ENCODE peak calls at places on chromosomes 3 and 15, in five cellular contexts. W is H1, V is heart left ventricle, N is tibial nerve, I is IMR-90. X is an unnamed sample.

GRCh38 chr15:100171411-100171810 is 170.4 kb downstream of the ADAMTS17 start:
- DNase-seq in V (no peak), N (no peak), I (no peak), W (no peak), X (no peak)

GRCh38 chr15:94105760-94106159 is 125.6 kb upstream of the MCTP2 start:
- DNase-seq in I (no peak), W (no peak), N (no peak), V (no peak), X (peak; percentile 50)

GRCh38 chr3:120196812-120197211 is 88.2 kb downstream of the GPR156 start:
- DNase-seq in W (no peak), N (no peak), I (no peak), V (no peak), X (no peak)

GRCh38 chr15:59292393-59292792 is 80.3 kb downstream of the MYO1E start:
- DNase-seq in I (peak; percentile 51), N (no peak), W (no peak), V (no peak), X (no peak)

GRCh38 chr15:73371812-73372211 is 3.1 kb upstream of the HCN4 start:
- DNase-seq in V (no peak), N (no peak), W (no peak), I (no peak), X (no peak)

GRCh38 chr3:71713041-71713440 is 12.2 kb downstream of the EIF4E3 start:
- DNase-seq in I (no peak), V (no peak), N (no peak), W (no peak), X (no peak)

GRCh38 chr3:123540285-123540684 is 44.6 kb downstream of the HACD2 start:
- DNase-seq in V (no peak), N (no peak), W (no peak), I (peak; percentile 29), X (no peak)

GRCh38 chr15:50259276-50259675 is 6.2 kb downstream of the HDC start:
- DNase-seq in N (no peak), I (no peak), W (peak; percentile 20), V (no peak), X (peak; percentile 55)

GRCh38 chr15:51443282-51443914 is 101.9 kb downstream of the GLDN start:
- DNase-seq in I (no peak), V (no peak), N (no peak), W (no peak), X (no peak)

GRCh38 chr15:52670087-52670486 is 9.1 kb downstream of the ATOSA start:
- DNase-seq in N (no peak), W (no peak), I (no peak), V (no peak), X (no peak)

GRCh38 chr3:89950772-89951171 is 843.4 kb downstream of the EPHA3 start:
- DNase-seq in I (no peak), N (no peak), W (no peak), V (no peak), X (no peak)

GRCh38 chr3:187342255-187342654 is 25.9 kb upstream of the RTP4 start:
- DNase-seq in V (no peak), N (no peak), W (no peak), I (no peak), X (no peak)

GRCh38 chr3:105316307-105316706 is 50.4 kb upstream of the ALCAM start:
- DNase-seq in N (no peak), V (no peak), W (no peak), I (no peak), X (no peak)

GRCh38 chr3:138381950-138382715 is 33.8 kb downstream of the MRAS start:
- DNase-seq in W (no peak), N (peak; percentile 69), V (peak; percentile 67), I (peak; percentile 45), X (no peak)

GRCh38 chr3:115697263-115698053 is 74.1 kb downstream of the GAP43 start:
- DNase-seq in I (peak; percentile 24), W (no peak), N (no peak), V (no peak), X (no peak)

GRCh38 chr3:6189384-6189783 is 671.5 kb upstream of the GRM7 start:
- DNase-seq in W (no peak), N (no peak), I (no peak), V (no peak), X (no peak)

GRCh38 chr3:69408542-69408941 is 22.7 kb upstream of the FRMD4B start:
- DNase-seq in W (no peak), V (no peak), N (no peak), I (no peak), X (no peak)

GRCh38 chr3:194007598-194008337 is 128.2 kb upstream of the HES1 start:
- DNase-seq in N (no peak), I (no peak), V (no peak), W (no peak), X (no peak)

GRCh38 chr15:70142322-70143191 is 44.8 kb upstream of the TLE3 start:
- DNase-seq in N (no peak), W (no peak), V (peak; percentile 54), I (peak; percentile 85), X (no peak)

GRCh38 chr3:65493371-65493882 is 545.3 kb downstream of the MAGI1 start:
- DNase-seq in I (no peak), V (no peak), W (no peak), N (no peak), X (no peak)

GRCh38 chr3:23662079-23662617 is 143.6 kb upstream of the UBE2E1 start:
- DNase-seq in I (peak; percentile 45), V (no peak), W (no peak), N (no peak), X (no peak)

GRCh38 chr3:25661694-25662455 is 2.8 kb downstream of the TOP2B start:
- DNase-seq in I (peak; percentile 18), W (no peak), N (no peak), V (no peak), X (no peak)

GRCh38 chr15:75019916-75020315 is 3.5 kb upstream of the PPCDC start:
- DNase-seq in W (no peak), V (no peak), I (no peak), N (no peak), X (no peak)

GRCh38 chr3:28050895-28051294 is 190.5 kb upstream of the CMC1 start:
- DNase-seq in W (no peak), V (no peak), N (no peak), I (peak; percentile 5), X (no peak)

GRCh38 chr3:57805674-57806073 is 49.6 kb downstream of the SLMAP start:
- DNase-seq in W (no peak), V (no peak), I (peak; percentile 89), N (no peak), X (no peak)

GRCh38 chr3:157360044-157360443 is 76.6 kb upstream of the PTX3 start:
- DNase-seq in N (no peak), I (peak; percentile 93), W (no peak), V (no peak), X (no peak)

GRCh38 chr3:33064929-33065328 is 32.0 kb downstream of the GLB1 start:
- DNase-seq in I (no peak), N (no peak), V (no peak), W (no peak), X (peak; percentile 66)

GRCh38 chr3:150352931-150353330 is 55.2 kb upstream of the TSC22D2 start:
- DNase-seq in V (no peak), N (no peak), W (no peak), I (no peak), X (no peak)

GRCh38 chr3:69738859-69739203 is 433 bp upstream of the MITF start:
- DNase-seq in W (no peak), N (no peak), I (no peak), V (peak; percentile 21), X (no peak)

GRCh38 chr3:38469852-38470251 is 16.2 kb downstream of the ACVR2B start:
- DNase-seq in I (no peak), V (no peak), N (no peak), W (no peak), X (no peak)

GRCh38 chr3:73419179-73419803 is 205.4 kb downstream of the PDZRN3 start:
- DNase-seq in V (no peak), N (no peak), I (peak; percentile 89), W (no peak), X (no peak)

GRCh38 chr15:51935466-51936118 is 36.0 kb downstream of the LEO1 start:
- DNase-seq in I (peak; percentile 4), W (no peak), V (no peak), N (no peak), X (no peak)

GRCh38 chr15:63772531-63772930 is 61.2 kb downstream of the HERC1 start:
- DNase-seq in W (no peak), V (no peak), I (no peak), N (no peak), X (no peak)

GRCh38 chr3:133931084-133931483 is 35.4 kb upstream of the RAB6B start:
- DNase-seq in W (peak; percentile 33), V (no peak), I (no peak), N (no peak), X (peak; percentile 47)

GRCh38 chr15:97446138-97446537 is 514.4 kb upstream of the ARRDC4 start:
- DNase-seq in N (no peak), V (no peak), I (no peak), W (no peak), X (no peak)

GRCh38 chr3:50581459-50581842 is 12.1 kb downstream of the HEMK1 start:
- DNase-seq in V (no peak), I (no peak), W (no peak), N (no peak), X (no peak)
- H3K4me1 ChIP-seq in V (peaks cover 58% of the 10 kb centered on the region), I (no peaks in the 10 kb centered on the region), W (no peaks in the 10 kb centered on the region), N (no peaks in the 10 kb centered on the region), X (peaks cover 39% of the 10 kb centered on the region)

GRCh38 chr3:140943781-140944547 is 2.3 kb downstream of the SLC25A36 start:
- DNase-seq in W (no peak), V (no peak), I (no peak), N (no peak), X (no peak)
- TF ChIP-seq POLR2A in W (no peak), V (no peak), I (no peak), N (no peak), X (no peak)

DNA sequence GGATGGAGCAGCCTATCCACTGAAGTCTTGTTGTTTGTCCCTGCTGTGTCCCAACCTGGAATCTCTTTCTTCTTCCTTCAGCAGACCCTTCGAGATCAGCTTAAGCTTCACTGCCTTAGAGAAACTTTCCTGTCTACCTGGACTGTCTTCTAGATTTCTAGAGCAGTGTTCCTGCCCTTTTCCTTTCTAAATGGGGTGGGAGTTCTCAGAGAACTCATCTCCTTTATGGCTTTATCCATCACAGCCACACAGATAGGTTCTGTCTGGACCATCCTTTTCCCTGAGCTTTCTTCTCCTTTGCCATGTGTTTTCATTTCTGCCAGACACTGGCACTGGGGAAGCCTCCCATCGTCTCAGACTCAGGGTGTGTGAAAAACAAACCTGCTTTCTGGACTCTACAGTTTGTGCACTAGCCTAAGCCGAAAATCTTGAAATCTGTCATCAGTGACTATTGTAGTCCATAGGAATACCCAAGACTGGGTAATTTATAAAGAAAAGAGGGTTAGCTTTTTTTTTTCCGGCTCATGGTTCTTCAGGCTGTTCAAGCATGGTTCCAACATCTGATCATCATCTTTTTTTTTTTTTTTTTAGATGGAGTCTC is 177.5 kb downstream of the PGPEP1L start:
- DNase-seq in V (no peak), N (no peak), I (no peak), W (no peak), X (no peak)
- H3K9me3 ChIP-seq in V (peaks cover 35% of the 10 kb centered on the region), N (peaks cover 3% of the 10 kb centered on the region), I (peaks cover 47% of the 10 kb centered on the region), W (peaks cover 13% of the 10 kb centered on the region), X (no peaks in the 10 kb centered on the region)

GRCh38 chr15:40084657-40085056 is 24.0 kb downstream of the BMF start:
- DNase-seq in N (no peak), I (no peak), V (no peak), W (no peak), X (no peak)
- H3K4me1 ChIP-seq in N (no peaks in the 10 kb centered on the region), I (peaks cover 45% of the 10 kb centered on the region), V (peaks cover 52% of the 10 kb centered on the region), W (peaks cover 21% of the 10 kb centered on the region), X (peaks cover 56% of the 10 kb centered on the region)

GRCh38 chr3:197297476-197298340 is 704 bp downstream of the DLG1 start:
- DNase-seq in W (peak; percentile 93), I (peak; percentile 82), V (peak; percentile 91), N (peak; percentile 73), X (peak; percentile 96)
- TF ChIP-seq POLR2A in W (no peak), I (peak; percentile 30), V (peak; percentile 32), N (peak; percentile 28), X (no peak)